ENCODE peak calls at places on chromosomes 1 and 21, in eight cellular contexts. D, H, T, L, U, I, K and J are unnamed samples.
A peak's percentile ranks its signal among the peaks of the same experiment; 100 is the strongest.

GRCh38 chr1:47711211-47711847 is 273.5 kb downstream of the FOXD2 start:
- DNase-seq in K (no peak), I (no peak), H (no peak), T (no peak), L (no peak), D (no peak), U (peak; percentile 25), J (no peak)

GRCh38 chr1:61082336-61083013 is at the start of gene NFIA:
- DNase-seq in L (peak; percentile 36), H (peak; percentile 59), U (peak; percentile 81), I (peak; percentile 47), D (peak; percentile 77), K (peak; percentile 50), T (no peak), J (peak; percentile 33)

GRCh38 chr1:226569879-226570547 is 21.4 kb downstream of the STUM start:
- DNase-seq in K (no peak), L (no peak), D (peak; percentile 89), U (peak; percentile 62), I (no peak), H (no peak), T (no peak), J (no peak)

GRCh38 chr1:39107891-39108290 is 81.7 kb downstream of the NDUFS5 start:
- DNase-seq in I (no peak), T (no peak), L (peak; percentile 39), D (no peak), U (no peak), H (no peak), K (no peak), J (no peak)

GRCh38 chr21:25881524-25882376 is 147.0 kb downstream of the GABPA start:
- DNase-seq in U (peak; percentile 83), H (peak; percentile 59), T (peak; percentile 15), K (peak; percentile 61), D (peak; percentile 74), L (peak; percentile 53), I (peak; percentile 41), J (peak; percentile 60)

GRCh38 chr1:97507863-97508262 is 413.0 kb downstream of the DPYD start:
- DNase-seq in L (no peak), I (peak; percentile 55), D (no peak), U (no peak), K (no peak), H (no peak), T (no peak), J (no peak)

GRCh38 chr1:200367841-200368534 is 41.8 kb downstream of the ZNF281 start:
- DNase-seq in H (no peak), D (no peak), T (no peak), K (peak; percentile 85), I (peak; percentile 97), L (peak; percentile 90), U (no peak), J (no peak)

GRCh38 chr21:42061866-42062542 is 9.1 kb upstream of the UMODL1 start:
- DNase-seq in K (no peak), I (no peak), U (no peak), H (no peak), L (no peak), D (peak; percentile 41), T (no peak), J (no peak)

GRCh38 chr1:173861731-173862145 is 6.1 kb downstream of the GAS5 start:
- DNase-seq in I (no peak), L (no peak), T (no peak), K (no peak), D (peak; percentile 36), H (no peak), U (no peak), J (no peak)

GRCh38 chr1:154934358-154934948 is 2.1 kb downstream of the PMVK start:
- DNase-seq in K (no peak), U (no peak), D (no peak), T (no peak), H (no peak), I (no peak), L (no peak), J (no peak)

GRCh38 chr1:154937988-154938386 is 1.5 kb upstream of the PMVK start:
- DNase-seq in T (no peak), D (no peak), L (no peak), H (no peak), K (no peak), I (no peak), U (no peak), J (no peak)

GRCh38 chr1:154935749-154936415 is 637 bp downstream of the PMVK start:
- DNase-seq in H (no peak), T (no peak), I (no peak), L (no peak), U (no peak), K (no peak), D (no peak), J (no peak)

GRCh38 chr1:154937051-154937987 is 800 bp upstream of the PMVK start:
- DNase-seq in K (peak; percentile 97), D (peak; percentile 95), T (peak; percentile 93), H (peak; percentile 94), U (peak; percentile 97), I (peak; percentile 96), L (peak; percentile 96), J (peak; percentile 86)

DNA sequence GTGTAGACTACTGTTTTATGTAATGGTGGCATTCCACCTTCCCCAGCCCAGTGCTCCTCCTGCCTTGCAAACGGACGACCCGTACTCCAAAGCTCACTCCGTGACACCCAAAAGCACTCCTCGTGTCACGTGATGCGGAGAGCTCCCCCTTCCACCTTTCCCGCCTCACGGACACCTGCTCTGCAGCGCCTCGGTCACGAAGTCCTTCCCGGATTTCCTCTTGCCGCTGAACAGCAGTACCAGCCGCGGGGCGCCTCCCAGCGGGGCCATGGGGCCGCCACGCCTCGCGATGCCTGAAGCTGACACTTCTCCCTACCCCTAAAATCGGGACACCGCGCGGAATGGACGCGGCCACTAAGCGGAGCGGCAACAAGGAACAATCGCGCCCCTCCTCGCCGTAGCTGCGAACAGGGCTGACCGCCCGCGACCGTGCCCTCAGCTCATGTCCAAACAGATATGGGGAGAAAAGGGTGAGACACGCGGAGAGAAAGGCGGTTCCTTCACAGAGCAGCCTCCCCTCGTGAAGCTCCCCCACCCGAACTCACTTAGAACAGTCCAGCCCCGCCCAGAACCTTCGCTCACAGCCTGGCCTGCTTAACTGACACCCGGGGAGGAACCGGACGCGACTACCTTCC is at the start of gene PMVK:
- DNase-seq in T (peak; percentile 92), H (peak; percentile 97), L (peak; percentile 96), D (peak; percentile 98), K (peak; percentile 95), I (peak; percentile 96), U (peak; percentile 99), J (peak; percentile 84)
- TF ChIP-seq CTCF in T (peak; percentile 32), H (peak; percentile 25), L (peak; percentile 33), D (no peak), K (peak; percentile 40), I (peak; percentile 15), U (peak; percentile 29), J (no peak)

GRCh38 chr1:246566128-246566807 is at the start of the genes CNST and TFB2M:
- DNase-seq in I (peak; percentile 99), T (peak; percentile 97), D (peak; percentile 99), H (peak; percentile 99), K (peak; percentile 99), U (peak; percentile 99), L (peak; percentile 99), J (peak; percentile 88)
- TF ChIP-seq CTCF in I (no peak), T (no peak), D (no peak), H (no peak), K (no peak), U (no peak), L (no peak), J (no peak)

GRCh38 chr1:21814241-21814918 is 2.3 kb downstream of the LDLRAD2 start:
- DNase-seq in U (no peak), T (no peak), D (peak; percentile 89), L (no peak), H (no peak), I (peak; percentile 19), K (no peak), J (peak; percentile 50)

GRCh38 chr1:21811875-21812305 is at the start of gene LDLRAD2:
- DNase-seq in H (no peak), U (no peak), T (no peak), K (no peak), L (peak; percentile 33), I (no peak), D (no peak), J (no peak)

GRCh38 chr1:21814981-21815583 is 3.0 kb downstream of the LDLRAD2 start:
- DNase-seq in T (no peak), K (no peak), D (no peak), U (no peak), I (no peak), L (no peak), H (no peak), J (no peak)

GRCh38 chr1:21815724-21816311 is 3.8 kb downstream of the LDLRAD2 start:
- DNase-seq in K (peak; percentile 10), I (peak; percentile 20), T (no peak), D (no peak), H (no peak), L (no peak), U (peak; percentile 70), J (no peak)

GRCh38 chr1:21813542-21813941 is 1.5 kb downstream of the LDLRAD2 start:
- DNase-seq in K (no peak), U (no peak), H (no peak), T (no peak), D (no peak), I (no peak), L (no peak), J (no peak)
- TF ChIP-seq CTCF in K (no peak), U (no peak), H (no peak), T (no peak), D (no peak), I (no peak), L (no peak), J (no peak)

DNA sequence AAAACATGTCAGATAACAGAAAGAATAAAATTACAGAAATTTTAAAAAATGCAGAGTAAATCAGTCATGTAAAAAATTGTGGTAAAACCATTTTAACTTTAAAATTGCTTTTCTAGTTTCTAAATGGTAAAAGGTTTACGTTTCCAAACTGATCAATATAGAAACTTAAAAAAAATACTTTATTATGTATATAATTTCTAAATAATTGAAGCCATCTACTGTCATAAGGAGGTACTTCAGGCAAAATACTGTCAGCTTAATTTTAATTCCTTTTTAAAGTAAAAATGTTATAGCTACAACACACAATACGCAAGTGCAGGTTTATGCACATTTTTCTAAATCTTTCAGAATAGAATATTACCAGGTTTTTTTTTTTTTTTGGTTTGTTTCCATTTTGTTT is 159.9 kb downstream of the HFM1 start:
- DNase-seq in T (no peak), I (no peak), D (no peak), H (no peak), K (no peak), L (no peak), U (no peak), J (no peak)
- TF ChIP-seq CTCF in T (no peak), I (no peak), D (no peak), H (no peak), K (peak; percentile 3), L (no peak), U (no peak), J (peak; percentile 60)

DNA sequence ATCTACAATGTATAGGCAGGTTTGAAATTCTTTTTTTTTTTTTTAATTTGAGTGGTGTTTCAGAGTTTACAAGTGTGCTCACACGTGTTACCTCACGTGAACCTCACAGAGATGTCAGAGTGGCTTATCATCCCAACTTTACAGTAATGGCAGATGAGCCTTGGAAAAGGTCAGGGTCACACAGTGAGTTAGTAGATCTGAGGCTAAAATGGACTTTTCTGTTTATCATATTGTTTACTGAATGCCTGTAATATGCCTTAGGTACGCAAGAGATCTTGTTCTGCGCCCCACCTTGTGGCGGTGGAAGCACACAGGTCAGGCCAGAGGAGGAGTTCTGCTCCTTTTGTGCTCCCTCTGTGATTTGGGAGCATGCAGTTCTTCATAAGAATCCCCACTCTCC is 80.0 kb downstream of the DYRK1A start:
- DNase-seq in I (no peak), K (no peak), U (no peak), T (no peak), L (no peak), D (peak; percentile 54), H (no peak), J (no peak)
- TF ChIP-seq CTCF in I (no peak), K (no peak), U (no peak), T (no peak), L (no peak), D (peak; percentile 40), H (no peak), J (no peak)

GRCh38 chr1:94541175-94542087 is at the start of gene F3:
- DNase-seq in L (peak; percentile 92), K (peak; percentile 91), U (peak; percentile 96), D (peak; percentile 89), I (peak; percentile 88), H (peak; percentile 94), T (peak; percentile 85), J (peak; percentile 84)
- TF ChIP-seq CTCF in L (peak; percentile 15), K (peak; percentile 28), U (no peak), D (no peak), I (no peak), H (no peak), T (no peak), J (no peak)